ENCODE peak calls at places on chromosomes 1 and 21, in five cellular contexts. Z is body of pancreas, V is stomach, F is heart left ventricle, W is IMR-90. D is an unnamed sample.

GRCh38 chr1:113981962-113982931 is 3.0 kb downstream of the OLFML3 start:
- DNase-seq in V (peak; percentile 50), Z (peak; percentile 41), F (peak; percentile 74), W (peak; percentile 82), D (no peak)

GRCh38 chr1:226708342-226708780 is 30.7 kb downstream of the ITPKB start:
- DNase-seq in Z (no peak), W (peak; percentile 92), F (no peak), V (no peak), D (no peak)

GRCh38 chr1:228555074-228555989 is 68.2 kb downstream of the RNF187 start:
- DNase-seq in W (no peak), Z (peak; percentile 10), F (no peak), V (no peak), D (no peak)

GRCh38 chr1:219990782-219991510 is 55.4 kb downstream of the EPRS1 start:
- DNase-seq in V (no peak), W (peak; percentile 51), F (no peak), Z (no peak), D (no peak)

GRCh38 chr1:115458426-115459114 is 120.5 kb upstream of the NGF start:
- DNase-seq in Z (no peak), V (no peak), F (no peak), W (no peak), D (no peak)

GRCh38 chr1:109213824-109214693 is at the start of gene SARS1:
- DNase-seq in V (peak; percentile 92), F (peak; percentile 90), Z (peak; percentile 92), W (peak; percentile 80), D (peak; percentile 83)

GRCh38 chr1:9267352-9267686 is 25.4 kb upstream of the SPSB1 start:
- DNase-seq in Z (no peak), F (no peak), V (no peak), W (no peak), D (no peak)

GRCh38 chr1:154878371-154879355 is 8.6 kb upstream of the KCNN3 start:
- DNase-seq in W (peak; percentile 62), F (peak; percentile 82), Z (peak; percentile 85), V (peak; percentile 83), D (peak; percentile 73)

GRCh38 chr1:239778221-239778813 is 313.4 kb upstream of the FMN2 start:
- DNase-seq in V (no peak), Z (no peak), F (no peak), W (no peak), D (peak; percentile 14)

GRCh38 chr1:244106837-244107491 is 55.9 kb downstream of the ZBTB18 start:
- DNase-seq in F (no peak), W (no peak), V (no peak), Z (no peak), D (no peak)

GRCh38 chr1:41241748-41242644 is at the start of gene SCMH1:
- DNase-seq in W (peak; percentile 12), F (peak; percentile 47), V (peak; percentile 57), Z (peak; percentile 60), D (peak; percentile 27)

GRCh38 chr1:41239988-41240610 is 2.0 kb downstream of the SCMH1 start:
- DNase-seq in Z (peak; percentile 18), V (no peak), F (no peak), W (peak; percentile 62), D (no peak)

GRCh38 chr1:41242645-41243171 is 602 bp upstream of the SCMH1 start:
- DNase-seq in V (no peak), Z (no peak), W (no peak), F (no peak), D (peak; percentile 6)

GRCh38 chr1:41238311-41239094 is 3.6 kb downstream of the SCMH1 start:
- DNase-seq in W (peak; percentile 35), Z (no peak), V (no peak), F (no peak), D (no peak)

DNA sequence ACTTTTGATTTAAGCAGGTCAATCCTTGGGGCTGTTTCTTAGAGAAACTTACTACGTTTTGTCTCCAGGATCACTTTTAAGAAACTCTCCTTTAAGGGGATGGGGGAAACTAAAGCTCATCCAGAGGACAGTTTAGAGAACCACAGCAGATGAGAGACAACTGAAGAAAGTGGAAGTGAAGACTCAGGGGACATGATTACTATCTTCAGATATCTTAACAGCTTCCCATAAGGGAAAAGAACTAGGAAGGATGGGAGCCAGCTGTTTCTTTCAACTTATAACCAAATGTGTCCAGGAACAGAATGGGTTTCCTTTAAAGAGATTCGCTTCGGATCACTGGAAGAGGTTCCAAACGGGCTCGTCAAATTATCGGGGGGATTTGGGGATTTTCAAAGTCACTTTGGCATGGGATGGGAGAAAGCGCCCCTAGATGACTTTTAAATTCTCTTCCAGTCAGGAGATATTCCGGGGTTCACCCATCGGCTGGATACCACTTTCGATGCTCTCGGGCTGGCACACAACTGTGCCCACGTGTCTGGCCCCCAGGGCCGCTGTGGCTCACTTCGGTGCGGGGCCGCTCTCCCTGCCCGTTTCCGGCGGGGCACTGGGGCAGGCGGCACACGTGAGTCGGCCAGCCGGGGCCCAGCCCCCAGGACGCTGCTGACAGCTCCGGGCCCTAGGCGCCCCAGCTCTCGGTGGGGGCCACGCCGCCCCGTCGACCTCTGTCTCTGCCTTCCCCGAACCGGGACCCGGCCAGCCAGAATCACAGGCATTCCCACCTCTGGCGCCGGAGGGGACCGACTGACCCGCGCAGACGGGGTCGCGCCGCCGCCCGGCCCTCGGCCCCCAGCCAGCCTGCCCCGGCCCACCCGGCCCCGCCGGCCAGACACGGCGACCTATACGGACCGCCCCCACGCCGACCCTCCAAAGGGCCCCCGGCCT is 1.0 kb downstream of the SCMH1 start:
- DNase-seq in F (peak; percentile 70), Z (peak; percentile 80), W (peak; percentile 17), V (peak; percentile 62), D (peak; percentile 47)
- TF ChIP-seq POLR2A in F (no peak), Z (peak; percentile 28), W (no peak), V (no peak), D (peak; percentile 23)

DNA sequence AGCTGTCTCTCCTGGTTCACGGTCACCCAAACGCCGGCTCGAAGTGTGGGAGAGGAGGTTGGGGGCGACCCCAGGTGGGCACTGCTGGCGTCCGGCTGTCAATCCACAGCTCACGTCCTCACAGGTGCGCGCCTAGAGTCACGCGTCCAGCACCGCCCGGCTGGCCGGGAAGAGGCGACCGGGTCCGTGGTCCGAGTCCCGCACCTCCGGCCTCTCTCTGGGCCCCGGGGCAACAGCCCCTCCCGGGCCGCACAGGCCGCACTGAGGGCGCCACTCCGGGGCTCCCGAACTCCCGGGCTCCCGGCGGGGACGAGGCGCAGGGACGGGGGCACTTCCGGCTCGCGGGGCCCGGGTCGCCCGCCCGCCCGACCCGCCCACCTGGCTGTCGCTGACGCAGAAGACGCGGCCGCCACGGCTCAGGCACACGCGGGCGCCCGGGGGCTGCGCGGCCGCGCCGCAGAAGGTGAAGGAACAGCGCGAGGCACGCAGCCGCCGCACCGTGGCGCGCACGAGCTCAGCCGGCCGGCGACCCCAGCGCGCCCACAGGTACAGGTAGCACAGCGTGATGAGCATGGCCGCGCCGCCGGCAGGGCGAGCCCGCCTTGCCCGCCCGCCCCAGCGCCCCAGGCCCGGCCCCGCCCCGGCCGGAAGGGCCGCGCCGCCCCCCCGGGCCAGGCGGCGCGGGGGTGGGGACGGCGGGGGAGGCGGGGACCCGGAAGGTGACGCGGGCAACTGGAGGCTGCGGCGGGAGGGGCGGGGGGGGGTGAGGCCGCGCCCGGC is at the start of gene HLCS:
- DNase-seq in V (peak; percentile 81), W (peak; percentile 36), Z (peak; percentile 82), F (peak; percentile 71), D (peak; percentile 60)
- TF ChIP-seq POLR2A in V (no peak), W (peak; percentile 65), Z (peak; percentile 47), F (no peak), D (peak; percentile 29)

GRCh38 chr1:95115708-95116137 is 1.4 kb upstream of the TLCD4 start:
- DNase-seq in F (no peak), V (no peak), W (no peak), Z (no peak), D (no peak)

GRCh38 chr1:95117207-95118018 is at the start of gene TLCD4:
- DNase-seq in F (peak; percentile 68), Z (peak; percentile 85), V (peak; percentile 78), W (peak; percentile 24), D (peak; percentile 33)

GRCh38 chr1:95116666-95117206 is 419 bp upstream of the TLCD4 start:
- DNase-seq in W (peak; percentile 22), V (peak; percentile 71), Z (peak; percentile 84), F (peak; percentile 56), D (peak; percentile 60)

GRCh38 chr1:95122151-95122697 is 5.1 kb downstream of the TLCD4 start:
- DNase-seq in F (no peak), Z (no peak), V (no peak), W (no peak), D (no peak)

DNA sequence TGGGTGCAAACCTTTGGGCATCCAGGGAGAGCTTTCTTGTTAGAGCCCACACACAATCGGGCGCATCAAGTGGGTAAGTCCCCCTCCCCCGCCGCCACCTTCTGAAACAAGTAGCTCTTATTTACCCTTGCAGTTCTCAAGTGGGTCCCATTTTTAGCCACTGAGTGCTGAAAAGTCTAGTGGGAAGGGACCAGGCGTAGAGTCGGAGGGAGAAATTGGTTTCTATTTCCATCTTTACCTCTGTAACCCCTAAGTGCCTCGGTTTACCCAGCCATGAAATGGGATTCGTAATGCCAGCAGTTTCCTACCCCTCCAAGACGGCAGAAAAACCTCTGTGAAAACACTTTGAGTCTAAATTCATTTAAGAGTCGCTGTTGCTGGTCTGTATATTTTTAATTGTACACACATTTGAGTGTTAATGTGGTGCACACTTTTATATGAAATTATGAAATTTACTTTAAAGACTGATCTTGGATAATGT is 904 bp downstream of the TLCD4 start:
- DNase-seq in W (no peak), F (peak; percentile 42), Z (peak; percentile 52), V (no peak), D (peak; percentile 5)
- TF ChIP-seq POLR2A in W (no peak), F (no peak), Z (no peak), V (no peak), D (no peak)

DNA sequence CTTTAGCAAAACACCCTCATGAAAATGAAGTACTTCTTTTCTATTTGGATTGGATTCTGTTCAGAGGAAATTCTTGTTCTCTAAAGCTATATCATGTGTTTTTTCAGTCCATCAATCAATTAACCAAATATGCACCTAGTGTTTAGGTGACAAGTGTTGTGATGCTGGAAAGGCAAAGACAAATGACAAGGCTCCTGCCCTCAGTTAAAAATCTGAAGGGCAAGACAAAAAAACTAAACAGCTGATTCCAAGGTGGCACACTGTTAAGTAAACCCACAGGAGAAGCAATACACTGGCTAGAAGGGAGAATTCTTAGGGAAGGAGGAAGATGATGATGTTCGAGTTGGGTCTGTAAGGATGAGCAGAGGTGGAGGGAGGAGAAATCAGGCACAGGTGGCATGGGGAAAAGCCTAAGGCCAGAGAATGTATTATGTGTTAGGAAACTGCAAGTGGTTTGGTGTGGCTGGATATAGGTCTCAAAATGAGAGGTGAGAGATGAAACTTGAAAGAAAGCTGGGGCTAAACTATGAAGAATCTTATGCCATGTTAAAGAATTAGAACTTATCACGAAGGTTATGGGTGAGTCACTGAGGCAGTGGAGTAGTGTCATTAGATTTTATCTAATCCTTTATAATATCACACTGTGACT is 51.8 kb upstream of the GFI1 start:
- DNase-seq in Z (no peak), V (no peak), W (peak; percentile 15), F (no peak), D (no peak)
- TF ChIP-seq POLR2A in Z (no peak), V (no peak), W (no peak), F (no peak), D (no peak)